ENCODE peak calls at places on chromosomes 13 and 19, in ten cellular contexts. One of them, this sample, is unnamed.

GRCh38 chr13:23770428-23770827 is 118.8 kb downstream of the MIPEP start:
- DNase-seq in HepG2: no peak
- DNase-seq in upper lobe of left lung: no peak
- DNase-seq in A549: no peak
- DNase-seq in GM12878: no peak
- DNase-seq in transverse colon: no peak
- DNase-seq in H1: no peak
- DNase-seq in sigmoid colon: no peak
- DNase-seq in stomach: no peak
- DNase-seq in tibial nerve: no peak
- DNase-seq in this sample: no peak

GRCh38 chr13:108944760-108945159 is 315.3 kb downstream of the MYO16 start:
- DNase-seq in HepG2: no peak
- DNase-seq in sigmoid colon: no peak
- DNase-seq in stomach: no peak
- DNase-seq in H1: no peak
- DNase-seq in A549: no peak
- DNase-seq in transverse colon: no peak
- DNase-seq in upper lobe of left lung: no peak
- DNase-seq in tibial nerve: no peak
- DNase-seq in GM12878: no peak
- DNase-seq in this sample: no peak

GRCh38 chr13:50079278-50080157 is 64.3 kb downstream of the KCNRG start:
- DNase-seq in upper lobe of left lung: no peak
- DNase-seq in stomach: no peak
- DNase-seq in transverse colon: no peak
- DNase-seq in A549: no peak
- DNase-seq in tibial nerve: no peak
- DNase-seq in HepG2: no peak
- DNase-seq in GM12878: no peak
- DNase-seq in H1: no peak
- DNase-seq in sigmoid colon: no peak
- DNase-seq in this sample: no peak

GRCh38 chr13:87893982-87894527 is 222.9 kb downstream of the SLITRK5 start:
- DNase-seq in transverse colon: no peak
- DNase-seq in GM12878: no peak
- DNase-seq in sigmoid colon: no peak
- DNase-seq in upper lobe of left lung: no peak
- DNase-seq in tibial nerve: no peak
- DNase-seq in stomach: no peak
- DNase-seq in A549: no peak
- DNase-seq in HepG2: no peak
- DNase-seq in H1: no peak
- DNase-seq in this sample: no peak

GRCh38 chr13:24038405-24038804 is 122.1 kb upstream of the SPATA13 start:
- DNase-seq in transverse colon: no peak
- DNase-seq in HepG2: no peak
- DNase-seq in upper lobe of left lung: no peak
- DNase-seq in GM12878: no peak
- DNase-seq in A549: no peak
- DNase-seq in tibial nerve: no peak
- DNase-seq in H1: no peak
- DNase-seq in sigmoid colon: no peak
- DNase-seq in stomach: no peak
- DNase-seq in this sample: no peak

GRCh38 chr19:4715529-4716221 is 8.0 kb downstream of the DPP9 start:
- DNase-seq in stomach: peak; percentile 90
- DNase-seq in GM12878: no peak
- DNase-seq in HepG2: peak; percentile 80
- DNase-seq in A549: no peak
- DNase-seq in upper lobe of left lung: peak; percentile 74
- DNase-seq in H1: no peak
- DNase-seq in sigmoid colon: no peak
- DNase-seq in tibial nerve: no peak
- DNase-seq in transverse colon: peak; percentile 38
- DNase-seq in this sample: no peak

GRCh38 chr13:113977976-113978375 is 4.1 kb upstream of the C13orf46 start:
- DNase-seq in sigmoid colon: peak; percentile 47
- DNase-seq in HepG2: no peak
- DNase-seq in transverse colon: no peak
- DNase-seq in tibial nerve: no peak
- DNase-seq in GM12878: no peak
- DNase-seq in H1: no peak
- DNase-seq in upper lobe of left lung: no peak
- DNase-seq in A549: no peak
- DNase-seq in stomach: no peak
- DNase-seq in this sample: no peak

GRCh38 chr13:98900442-98900841 is 77.4 kb downstream of the DOCK9 start:
- DNase-seq in H1: no peak
- DNase-seq in upper lobe of left lung: no peak
- DNase-seq in sigmoid colon: no peak
- DNase-seq in HepG2: no peak
- DNase-seq in transverse colon: no peak
- DNase-seq in stomach: no peak
- DNase-seq in A549: no peak
- DNase-seq in tibial nerve: no peak
- DNase-seq in GM12878: no peak
- DNase-seq in this sample: no peak

GRCh38 chr13:67443901-67444300 is 213.8 kb upstream of the PCDH9 start:
- DNase-seq in sigmoid colon: no peak
- DNase-seq in transverse colon: no peak
- DNase-seq in GM12878: no peak
- DNase-seq in HepG2: no peak
- DNase-seq in upper lobe of left lung: no peak
- DNase-seq in tibial nerve: no peak
- DNase-seq in stomach: no peak
- DNase-seq in A549: no peak
- DNase-seq in H1: no peak
- DNase-seq in this sample: no peak

GRCh38 chr13:75579529-75579928 is 29.9 kb downstream of the UCHL3 start:
- DNase-seq in sigmoid colon: no peak
- DNase-seq in HepG2: no peak
- DNase-seq in transverse colon: no peak
- DNase-seq in GM12878: no peak
- DNase-seq in H1: no peak
- DNase-seq in upper lobe of left lung: no peak
- DNase-seq in stomach: no peak
- DNase-seq in A549: no peak
- DNase-seq in tibial nerve: no peak
- DNase-seq in this sample: no peak

GRCh38 chr13:71831716-71832115 is 35.3 kb downstream of the DACH1 start:
- DNase-seq in GM12878: no peak
- DNase-seq in tibial nerve: no peak
- DNase-seq in upper lobe of left lung: no peak
- DNase-seq in A549: no peak
- DNase-seq in stomach: no peak
- DNase-seq in H1: no peak
- DNase-seq in HepG2: no peak
- DNase-seq in sigmoid colon: no peak
- DNase-seq in transverse colon: no peak
- DNase-seq in this sample: no peak

GRCh38 chr13:97223711-97224461 is 1.8 kb downstream of the MBNL2 start:
- DNase-seq in sigmoid colon: peak; percentile 88
- DNase-seq in A549: peak; percentile 25
- DNase-seq in upper lobe of left lung: peak; percentile 81
- DNase-seq in tibial nerve: no peak
- DNase-seq in GM12878: no peak
- DNase-seq in H1: no peak
- DNase-seq in stomach: peak; percentile 42
- DNase-seq in HepG2: peak; percentile 64
- DNase-seq in transverse colon: peak; percentile 55
- DNase-seq in this sample: peak; percentile 67

GRCh38 chr13:97221491-97221890 is 642 bp upstream of the MBNL2 start:
- DNase-seq in upper lobe of left lung: no peak
- DNase-seq in GM12878: no peak
- DNase-seq in H1: no peak
- DNase-seq in sigmoid colon: no peak
- DNase-seq in tibial nerve: no peak
- DNase-seq in stomach: no peak
- DNase-seq in transverse colon: no peak
- DNase-seq in A549: no peak
- DNase-seq in HepG2: no peak
- DNase-seq in this sample: no peak

GRCh38 chr13:97221046-97221445 is 1.1 kb upstream of the MBNL2 start:
- DNase-seq in transverse colon: no peak
- DNase-seq in upper lobe of left lung: no peak
- DNase-seq in stomach: no peak
- DNase-seq in HepG2: no peak
- DNase-seq in tibial nerve: no peak
- DNase-seq in sigmoid colon: no peak
- DNase-seq in A549: no peak
- DNase-seq in GM12878: no peak
- DNase-seq in H1: no peak
- DNase-seq in this sample: no peak

GRCh38 chr13:97222934-97223710 is 989 bp downstream of the MBNL2 start:
- DNase-seq in transverse colon: no peak
- DNase-seq in A549: no peak
- DNase-seq in GM12878: no peak
- DNase-seq in tibial nerve: no peak
- DNase-seq in sigmoid colon: no peak
- DNase-seq in upper lobe of left lung: no peak
- DNase-seq in H1: no peak
- DNase-seq in stomach: no peak
- DNase-seq in HepG2: no peak
- DNase-seq in this sample: no peak

DNA sequence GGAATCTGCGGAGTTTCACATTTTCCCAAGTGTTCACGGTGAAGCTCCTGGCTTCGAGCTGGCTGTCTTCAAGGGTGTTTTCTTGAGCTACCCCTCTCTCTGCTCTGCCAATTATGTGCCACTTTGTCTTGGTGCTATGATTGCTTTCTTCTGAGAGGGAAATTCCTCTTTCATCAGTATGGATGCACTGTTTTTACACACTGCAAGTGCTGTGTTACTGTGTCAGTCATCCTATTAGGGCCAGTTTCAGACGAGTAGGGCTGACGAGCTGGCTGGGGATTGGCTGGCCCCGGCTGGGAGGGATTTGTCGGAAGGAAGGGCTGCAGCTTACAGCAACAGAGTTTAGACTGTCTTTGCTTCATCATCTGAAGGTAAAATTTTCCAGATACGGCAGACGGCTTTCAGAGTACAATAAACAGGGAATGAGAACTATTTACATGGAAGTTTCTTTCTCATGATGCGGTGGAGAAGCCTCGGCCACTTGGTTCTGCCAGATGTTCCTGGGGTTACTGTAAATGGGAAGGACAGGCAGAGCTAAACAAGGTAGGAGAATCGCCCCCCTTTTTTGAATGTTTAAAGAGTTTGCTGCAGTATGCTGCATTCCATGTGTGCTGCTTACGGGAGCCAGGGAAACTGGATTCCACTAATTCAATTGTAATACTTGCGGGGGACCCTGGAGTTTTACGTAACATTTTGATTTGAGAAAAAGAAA is at the start of gene MBNL2:
- DNase-seq in stomach: peak; percentile 90
- DNase-seq in transverse colon: peak; percentile 94
- DNase-seq in HepG2: peak; percentile 90
- DNase-seq in upper lobe of left lung: peak; percentile 94
- DNase-seq in A549: peak; percentile 67
- DNase-seq in tibial nerve: peak; percentile 79
- DNase-seq in H1: peak; percentile 39
- DNase-seq in sigmoid colon: peak; percentile 97
- DNase-seq in GM12878: peak; percentile 77
- DNase-seq in this sample: peak; percentile 89
- TF ChIP-seq POLR2A in stomach: peak; percentile 50
- TF ChIP-seq POLR2A in transverse colon: peak; percentile 90
- TF ChIP-seq POLR2A in HepG2: peak; percentile 87
- TF ChIP-seq POLR2A in upper lobe of left lung: peak; percentile 76
- TF ChIP-seq POLR2A in A549: peak; percentile 16
- TF ChIP-seq POLR2A in tibial nerve: peak; percentile 90
- TF ChIP-seq POLR2A in H1: peak; percentile 41
- TF ChIP-seq POLR2A in sigmoid colon: peak; percentile 76
- TF ChIP-seq POLR2A in GM12878: peak; percentile 56
- TF ChIP-seq POLR2A in this sample: peak; percentile 77

GRCh38 chr19:18593367-18594095 is 4.9 kb downstream of the REX1BD start:
- DNase-seq in HepG2: no peak
- DNase-seq in sigmoid colon: no peak
- DNase-seq in upper lobe of left lung: no peak
- DNase-seq in stomach: no peak
- DNase-seq in tibial nerve: no peak
- DNase-seq in transverse colon: no peak
- DNase-seq in GM12878: no peak
- DNase-seq in A549: no peak
- DNase-seq in H1: no peak
- DNase-seq in this sample: no peak
- H3K27ac ChIP-seq in HepG2: no peak overlapping the region
- H3K27ac ChIP-seq in sigmoid colon: peak overlapping the region; percentile 45
- H3K27ac ChIP-seq in upper lobe of left lung: peak overlapping the region; percentile 3
- H3K27ac ChIP-seq in stomach: peak overlapping the region; percentile 72
- H3K27ac ChIP-seq in tibial nerve: peak overlapping the region; percentile 53
- H3K27ac ChIP-seq in transverse colon: peak overlapping the region; percentile 37
- H3K27ac ChIP-seq in GM12878: no peak overlapping the region
- H3K27ac ChIP-seq in A549: peak overlapping the region; percentile 66
- H3K27ac ChIP-seq in H1: peak overlapping the region; percentile 24
- H3K27ac ChIP-seq in this sample: no peak overlapping the region

GRCh38 chr19:42242071-42242511 is 311 bp downstream of the GSK3A start:
- DNase-seq in tibial nerve: no peak
- DNase-seq in H1: no peak
- DNase-seq in stomach: no peak
- DNase-seq in GM12878: no peak
- DNase-seq in A549: no peak
- DNase-seq in upper lobe of left lung: no peak
- DNase-seq in sigmoid colon: no peak
- DNase-seq in transverse colon: no peak
- DNase-seq in HepG2: no peak
- DNase-seq in this sample: no peak
- TF ChIP-seq EP300 in tibial nerve: no peak
- TF ChIP-seq EP300 in H1: no peak
- TF ChIP-seq EP300 in stomach: no peak
- TF ChIP-seq EP300 in GM12878: no peak
- TF ChIP-seq EP300 in A549: no peak
- TF ChIP-seq EP300 in upper lobe of left lung: no peak
- TF ChIP-seq EP300 in sigmoid colon: no peak
- TF ChIP-seq EP300 in transverse colon: no peak
- TF ChIP-seq EP300 in HepG2: no peak
- TF ChIP-seq EP300 in this sample: no peak

DNA sequence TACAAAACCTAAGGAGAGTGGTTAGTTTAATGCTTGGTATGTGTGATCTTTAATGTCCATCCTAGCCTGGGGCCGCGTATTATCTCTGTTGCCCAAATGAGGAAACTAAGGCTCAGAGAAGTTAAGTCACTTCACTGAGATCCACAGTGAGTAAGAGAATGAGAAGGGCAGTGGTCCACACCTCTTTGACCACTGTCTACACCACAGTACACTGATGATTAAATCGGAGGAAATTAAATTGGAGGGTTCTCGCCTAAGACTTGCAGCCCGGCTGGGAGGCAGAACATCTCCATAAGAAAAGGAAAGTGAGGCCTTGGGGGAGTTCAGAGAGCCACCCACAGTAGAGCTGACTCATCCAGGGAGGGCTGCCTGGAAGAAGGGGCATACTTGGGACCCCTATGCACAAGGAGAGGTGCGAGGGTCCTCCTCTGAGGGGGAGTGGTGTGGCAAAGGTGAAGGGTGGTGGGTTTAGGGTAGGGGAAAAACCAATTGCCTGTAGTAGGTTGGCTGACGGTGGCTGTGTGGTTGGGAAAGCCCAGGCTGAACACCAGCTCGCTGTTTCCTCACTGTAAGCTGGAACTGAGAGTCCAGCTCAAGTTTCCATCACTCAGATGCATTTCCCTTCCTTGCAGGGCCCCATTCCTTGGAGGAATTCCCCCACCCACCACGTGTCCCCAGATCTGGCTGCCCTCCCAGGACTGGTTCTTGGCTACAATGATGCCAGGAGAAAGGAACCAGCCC is 15.0 kb upstream of the DHRS12 start:
- DNase-seq in transverse colon: no peak
- DNase-seq in tibial nerve: no peak
- DNase-seq in stomach: peak; percentile 53
- DNase-seq in HepG2: no peak
- DNase-seq in upper lobe of left lung: no peak
- DNase-seq in sigmoid colon: peak; percentile 76
- DNase-seq in A549: no peak
- DNase-seq in GM12878: no peak
- DNase-seq in H1: no peak
- DNase-seq in this sample: no peak
- TF ChIP-seq POLR2A in transverse colon: no peak
- TF ChIP-seq POLR2A in tibial nerve: no peak
- TF ChIP-seq POLR2A in stomach: no peak
- TF ChIP-seq POLR2A in HepG2: no peak
- TF ChIP-seq POLR2A in upper lobe of left lung: no peak
- TF ChIP-seq POLR2A in sigmoid colon: no peak
- TF ChIP-seq POLR2A in A549: no peak
- TF ChIP-seq POLR2A in GM12878: no peak
- TF ChIP-seq POLR2A in H1: no peak
- TF ChIP-seq POLR2A in this sample: no peak